ENCODE peak calls at places on chromosomes 5 and 9, in ten cellular contexts. N is CD4-positive, alpha-beta T cell; M is tibial artery; R is mucosa of descending colon; A is A549; D is choroid plexus epithelial cell; T is K562; U is mesothelial cell of epicardium; I is adrenal gland; K is upper lobe of right lung. P is an unnamed sample.

GRCh38 chr5:81819556-81820314 is 68.8 kb upstream of the SSBP2 start:
- DNase-seq in N (no peak), M (no peak), R (no peak), A (peak; percentile 40), D (peak; percentile 80), T (no peak), U (no peak), I (no peak), K (no peak), P (no peak)

GRCh38 chr9:115650768-115651167 is 502.8 kb upstream of the PAPPA start:
- DNase-seq in N (no peak), M (no peak), R (no peak), A (no peak), D (peak; percentile 92), T (no peak), U (no peak), I (no peak), K (no peak), P (no peak)

GRCh38 chr5:9245071-9245470 is 300.8 kb downstream of the SEMA5A start:
- DNase-seq in N (no peak), M (no peak), R (no peak), A (no peak), D (peak; percentile 35), T (no peak), U (no peak), I (no peak), K (no peak), P (no peak)

GRCh38 chr5:27571681-27572080 is 533.3 kb upstream of the CDH9 start:
- DNase-seq in N (no peak), M (no peak), R (no peak), A (peak; percentile 41), D (no peak), T (no peak), U (no peak), I (no peak), K (no peak), P (no peak)

GRCh38 chr9:136719212-136719880 is 7.0 kb downstream of the DIPK1B start:
- DNase-seq in N (no peak), M (no peak), R (no peak), A (no peak), D (no peak), T (no peak), U (no peak), I (no peak), K (no peak), P (no peak)

GRCh38 chr9:126275386-126276001 is 51.1 kb upstream of the MVB12B start:
- DNase-seq in N (no peak), M (no peak), R (no peak), A (no peak), D (peak; percentile 23), T (no peak), U (no peak), I (peak; percentile 46), K (no peak), P (no peak)

GRCh38 chr5:1523793-1524480 is at the start of gene LPCAT1:
- DNase-seq in N (peak; percentile 63), M (peak; percentile 88), R (peak; percentile 77), A (peak; percentile 70), D (peak; percentile 70), T (peak; percentile 94), U (peak; percentile 89), I (peak; percentile 85), K (peak; percentile 92), P (peak; percentile 81)

GRCh38 chr9:4299006-4299795 is 667 bp downstream of the GLIS3 start:
- DNase-seq in N (peak; percentile 18), M (peak; percentile 72), R (peak; percentile 44), A (peak; percentile 52), D (peak; percentile 66), T (no peak), U (peak; percentile 59), I (peak; percentile 12), K (peak; percentile 78), P (no peak)

GRCh38 chr5:55991768-55992486 is 2.8 kb downstream of the IL6ST start:
- DNase-seq in N (no peak), M (no peak), R (no peak), A (no peak), D (peak; percentile 39), T (no peak), U (no peak), I (no peak), K (no peak), P (no peak)

DNA sequence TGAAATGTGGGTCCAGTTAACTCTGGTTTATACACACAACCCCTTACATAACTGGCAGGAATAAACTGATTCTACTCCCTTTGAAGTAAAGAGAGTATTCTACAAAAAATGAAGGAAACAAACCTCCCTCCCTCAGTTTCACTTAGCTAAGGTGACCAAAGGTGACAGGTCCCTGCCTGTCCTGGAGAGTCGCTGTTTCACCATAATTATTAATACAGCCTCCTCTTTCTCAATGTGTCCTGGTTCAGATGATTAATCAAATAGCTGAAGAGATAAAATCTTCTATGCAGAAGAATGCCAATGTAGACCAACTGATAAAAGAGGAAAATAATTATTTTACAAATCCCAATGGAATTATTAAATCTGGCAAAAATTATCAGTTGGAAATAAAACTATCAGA is 163.7 kb upstream of the GNA14 start:
- DNase-seq in N (no peak), M (no peak), R (no peak), A (no peak), D (no peak), T (no peak), U (no peak), I (peak; percentile 18), K (no peak), P (no peak)
- TF ChIP-seq CTCF in N (no peak), M (no peak), R (no peak), A (no peak), D (no peak), T (no peak), U (no peak), I (peak; percentile 27), K (no peak), P (no peak)

DNA sequence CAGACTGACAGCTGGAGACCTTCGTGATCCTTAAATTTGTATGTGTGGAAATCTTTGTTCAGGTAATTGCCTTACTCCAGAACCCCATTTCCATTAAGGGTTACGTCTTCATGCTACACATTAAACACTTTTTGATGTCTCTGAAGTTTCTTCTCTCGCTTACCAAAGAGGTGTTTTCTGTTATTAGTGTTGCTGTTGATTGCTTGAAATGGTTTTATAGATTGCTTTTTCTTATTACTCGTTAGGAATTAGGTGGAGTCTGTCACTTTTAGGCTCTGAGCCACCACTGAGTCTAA is 62.3 kb upstream of the PPARGC1B start:
- DNase-seq in N (no peak), M (no peak), R (no peak), A (no peak), D (no peak), T (no peak), U (no peak), I (no peak), K (no peak), P (no peak)
- TF ChIP-seq CTCF in N (peak; percentile 5), M (peak; percentile 4), R (no peak), A (no peak), D (no peak), T (no peak), U (peak; percentile 11), I (no peak), K (no peak), P (peak; percentile 42)

DNA sequence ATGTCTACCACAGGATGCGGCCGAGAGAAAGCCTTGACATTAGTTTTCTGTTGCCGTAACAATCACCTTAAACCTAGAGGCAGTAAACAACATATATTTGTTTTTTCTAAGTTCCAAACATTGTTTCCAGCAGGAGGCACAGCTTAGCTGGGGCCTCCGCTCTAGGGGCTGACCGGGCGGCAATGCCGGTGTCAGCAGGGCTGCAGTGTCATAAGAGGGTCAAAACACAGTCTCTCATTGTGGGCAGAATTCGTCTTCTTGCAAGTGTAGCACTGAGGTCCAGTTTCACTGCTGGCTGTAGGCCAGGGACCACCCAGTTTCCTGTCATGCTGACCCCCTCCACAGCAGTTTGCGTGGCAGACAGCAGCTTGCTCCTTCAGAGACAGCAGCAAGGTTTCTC is 186.3 kb downstream of the PJA2 start:
- DNase-seq in N (no peak), M (no peak), R (no peak), A (no peak), D (peak; percentile 13), T (no peak), U (no peak), I (no peak), K (no peak), P (no peak)
- TF ChIP-seq CTCF in N (no peak), M (no peak), R (no peak), A (no peak), D (peak; percentile 15), T (no peak), U (no peak), I (no peak), K (no peak), P (no peak)

GRCh38 chr5:142772766-142773293 is 2.7 kb downstream of the ARHGAP26 start:
- DNase-seq in N (no peak), M (no peak), R (no peak), A (no peak), D (no peak), T (no peak), U (no peak), I (no peak), K (no peak), P (no peak)

GRCh38 chr5:142769793-142770649 is at the start of gene ARHGAP26:
- DNase-seq in N (peak; percentile 91), M (peak; percentile 99), R (peak; percentile 96), A (peak; percentile 95), D (peak; percentile 97), T (peak; percentile 95), U (peak; percentile 92), I (peak; percentile 97), K (peak; percentile 99), P (peak; percentile 98)

GRCh38 chr5:142767925-142768324 is 2.3 kb upstream of the ARHGAP26 start:
- DNase-seq in N (no peak), M (no peak), R (no peak), A (no peak), D (no peak), T (no peak), U (no peak), I (no peak), K (no peak), P (no peak)

GRCh38 chr5:142769251-142769792 is 855 bp upstream of the ARHGAP26 start:
- DNase-seq in N (no peak), M (no peak), R (peak; percentile 32), A (no peak), D (no peak), T (no peak), U (no peak), I (no peak), K (no peak), P (no peak)

GRCh38 chr5:142770650-142771609 is 753 bp downstream of the ARHGAP26 start:
- DNase-seq in N (peak; percentile 49), M (peak; percentile 80), R (peak; percentile 67), A (peak; percentile 61), D (peak; percentile 32), T (peak; percentile 13), U (peak; percentile 64), I (peak; percentile 52), K (peak; percentile 84), P (peak; percentile 89)
- TF ChIP-seq CTCF in N (no peak), M (no peak), R (no peak), A (peak; percentile 33), D (peak; percentile 22), T (no peak), U (no peak), I (no peak), K (peak; percentile 14), P (peak; percentile 43)

DNA sequence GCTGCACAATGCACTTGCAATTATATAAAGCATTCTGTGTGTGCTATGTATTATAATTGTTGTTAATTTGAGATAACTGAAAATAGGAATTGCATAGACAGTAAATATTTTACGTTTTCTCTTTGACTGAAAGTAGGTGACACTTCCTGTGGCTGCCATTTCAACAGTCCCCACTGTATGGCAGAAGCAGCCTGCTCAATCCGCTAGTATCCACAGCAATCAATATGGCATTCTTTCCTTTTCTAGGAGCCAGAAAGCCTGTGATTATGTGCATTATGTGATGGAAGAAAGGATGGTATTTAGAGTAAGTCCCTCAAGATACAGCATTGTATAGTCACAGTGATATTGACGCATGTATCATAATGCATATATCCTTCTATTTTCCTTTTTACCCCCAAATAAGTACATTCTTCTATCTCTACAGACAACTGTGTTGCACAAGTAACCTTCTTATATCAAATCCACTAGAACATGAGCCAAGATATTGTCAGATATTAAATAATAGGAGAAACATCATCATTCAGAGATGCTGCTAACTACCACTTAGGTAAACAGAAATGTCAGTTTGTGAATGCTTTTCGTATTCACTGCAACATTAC is 59.7 kb downstream of the CARTPT start:
- DNase-seq in N (no peak), M (no peak), R (peak; percentile 17), A (peak; percentile 60), D (peak; percentile 32), T (no peak), U (no peak), I (peak; percentile 48), K (no peak), P (no peak)
- TF ChIP-seq CTCF in N (no peak), M (peak; percentile 78), R (no peak), A (peak; percentile 97), D (peak; percentile 41), T (no peak), U (no peak), I (peak; percentile 65), K (peak; percentile 58), P (peak; percentile 81)

P was measured in chondrocyte.